ENCODE peak calls at places on chromosomes 5 and 9, in four cellular contexts. One of them, this sample, is unnamed.

GRCh38 chr5:140221697-140222223 is 46.8 kb downstream of the CYSTM1 start:
- DNase-seq in hepatocyte: no peak
- DNase-seq in OCI-LY7: no peak
- DNase-seq in upper lobe of right lung: no peak
- DNase-seq in this sample: no peak

GRCh38 chr9:92717201-92718085 is 47.2 kb downstream of the BICD2 start:
- DNase-seq in hepatocyte: no peak
- DNase-seq in OCI-LY7: peak; percentile 55
- DNase-seq in upper lobe of right lung: no peak
- DNase-seq in this sample: peak; percentile 60

GRCh38 chr9:134443169-134444039 is 117.1 kb downstream of the RXRA start:
- DNase-seq in hepatocyte: peak; percentile 92
- DNase-seq in OCI-LY7: peak; percentile 77
- DNase-seq in upper lobe of right lung: peak; percentile 93
- DNase-seq in this sample: peak; percentile 94

GRCh38 chr5:143271431-143271830 is 132.1 kb downstream of the NR3C1 start:
- DNase-seq in hepatocyte: no peak
- DNase-seq in OCI-LY7: no peak
- DNase-seq in upper lobe of right lung: no peak
- DNase-seq in this sample: no peak

GRCh38 chr5:83035373-83036170 is 41.6 kb downstream of the TMEM167A start:
- DNase-seq in hepatocyte: no peak
- DNase-seq in OCI-LY7: no peak
- DNase-seq in upper lobe of right lung: no peak
- DNase-seq in this sample: no peak

GRCh38 chr5:35024911-35025510 is 22.7 kb downstream of the AGXT2 start:
- DNase-seq in hepatocyte: no peak
- DNase-seq in OCI-LY7: no peak
- DNase-seq in upper lobe of right lung: no peak
- DNase-seq in this sample: no peak

GRCh38 chr5:98839469-98840383 is 66.3 kb downstream of the RGMB start:
- DNase-seq in hepatocyte: no peak
- DNase-seq in OCI-LY7: peak; percentile 9
- DNase-seq in upper lobe of right lung: no peak
- DNase-seq in this sample: peak; percentile 46

GRCh38 chr5:67156976-67157583 is 39.5 kb downstream of the CD180 start:
- DNase-seq in hepatocyte: peak; percentile 51
- DNase-seq in OCI-LY7: peak; percentile 68
- DNase-seq in upper lobe of right lung: no peak
- DNase-seq in this sample: peak; percentile 61

GRCh38 chr5:68288756-68289134 is 73.2 kb downstream of the PIK3R1 start:
- DNase-seq in hepatocyte: peak; percentile 23
- DNase-seq in OCI-LY7: no peak
- DNase-seq in upper lobe of right lung: no peak
- DNase-seq in this sample: peak; percentile 21

GRCh38 chr9:121369595-121370265 is at the start of gene STOM:
- DNase-seq in hepatocyte: peak; percentile 83
- DNase-seq in OCI-LY7: no peak
- DNase-seq in upper lobe of right lung: peak; percentile 93
- DNase-seq in this sample: no peak

GRCh38 chr5:135010502-135011354 is 23.3 kb downstream of the PITX1 start:
- DNase-seq in hepatocyte: no peak
- DNase-seq in OCI-LY7: no peak
- DNase-seq in upper lobe of right lung: peak; percentile 10
- DNase-seq in this sample: no peak

GRCh38 chr9:133750927-133751649 is 12.9 kb upstream of the SARDH start:
- DNase-seq in hepatocyte: no peak
- DNase-seq in OCI-LY7: no peak
- DNase-seq in upper lobe of right lung: peak; percentile 64
- DNase-seq in this sample: no peak

GRCh38 chr9:107850653-107851052 is 361.1 kb upstream of the KLF4 start:
- DNase-seq in hepatocyte: no peak
- DNase-seq in OCI-LY7: no peak
- DNase-seq in upper lobe of right lung: no peak
- DNase-seq in this sample: no peak

GRCh38 chr5:73792687-73793320 is 166.8 kb downstream of the ARHGEF28 start:
- DNase-seq in hepatocyte: peak; percentile 82
- DNase-seq in OCI-LY7: peak; percentile 60
- DNase-seq in upper lobe of right lung: peak; percentile 73
- DNase-seq in this sample: peak; percentile 61

GRCh38 chr5:16666861-16667481 is 50.2 kb upstream of the RETREG1 start:
- DNase-seq in hepatocyte: no peak
- DNase-seq in OCI-LY7: no peak
- DNase-seq in upper lobe of right lung: peak; percentile 66
- DNase-seq in this sample: no peak

GRCh38 chr9:123426406-123426805 is 70.4 kb downstream of the CRB2 start:
- DNase-seq in hepatocyte: no peak
- DNase-seq in OCI-LY7: peak; percentile 43
- DNase-seq in upper lobe of right lung: no peak
- DNase-seq in this sample: peak; percentile 51

GRCh38 chr9:98869866-98870265 is 62.4 kb downstream of the GALNT12 start:
- DNase-seq in hepatocyte: no peak
- DNase-seq in OCI-LY7: no peak
- DNase-seq in upper lobe of right lung: no peak
- DNase-seq in this sample: no peak

GRCh38 chr9:123225995-123226394 is 42.4 kb downstream of the STRBP start:
- DNase-seq in hepatocyte: no peak
- DNase-seq in OCI-LY7: no peak
- DNase-seq in upper lobe of right lung: no peak
- DNase-seq in this sample: no peak

GRCh38 chr9:94142353-94142752 is 58.1 kb downstream of the PTPDC1 start:
- DNase-seq in hepatocyte: no peak
- DNase-seq in OCI-LY7: no peak
- DNase-seq in upper lobe of right lung: no peak
- DNase-seq in this sample: no peak

GRCh38 chr5:50666261-50667078 is at the start of gene PARP8:
- DNase-seq in hepatocyte: peak; percentile 63
- DNase-seq in OCI-LY7: peak; percentile 63
- DNase-seq in upper lobe of right lung: peak; percentile 79
- DNase-seq in this sample: peak; percentile 74

GRCh38 chr5:139593716-139594319 is 32.7 kb downstream of the UBE2D2 start:
- DNase-seq in hepatocyte: no peak
- DNase-seq in OCI-LY7: no peak
- DNase-seq in upper lobe of right lung: no peak
- DNase-seq in this sample: no peak

GRCh38 chr5:96627792-96628191 is 34.4 kb upstream of the CAST start:
- DNase-seq in hepatocyte: no peak
- DNase-seq in OCI-LY7: no peak
- DNase-seq in upper lobe of right lung: no peak
- DNase-seq in this sample: no peak

GRCh38 chr5:123752576-123752975 is 240.6 kb downstream of the CSNK1G3 start:
- DNase-seq in hepatocyte: peak; percentile 36
- DNase-seq in OCI-LY7: no peak
- DNase-seq in upper lobe of right lung: no peak
- DNase-seq in this sample: no peak

GRCh38 chr5:141617128-141617527 is 1.7 kb downstream of the DIAPH1 start:
- DNase-seq in hepatocyte: no peak
- DNase-seq in OCI-LY7: no peak
- DNase-seq in upper lobe of right lung: no peak
- DNase-seq in this sample: no peak

GRCh38 chr5:173716058-173716682 is 99.7 kb upstream of the BOD1 start:
- DNase-seq in hepatocyte: no peak
- DNase-seq in OCI-LY7: no peak
- DNase-seq in upper lobe of right lung: no peak
- DNase-seq in this sample: no peak

GRCh38 chr5:160071521-160072299 is 47.5 kb downstream of the PWWP2A start:
- DNase-seq in hepatocyte: peak; percentile 34
- DNase-seq in OCI-LY7: peak; percentile 4
- DNase-seq in upper lobe of right lung: no peak
- DNase-seq in this sample: no peak

GRCh38 chr5:60487885-60488425 is 212.0 kb downstream of the DEPDC1B start:
- DNase-seq in hepatocyte: peak; percentile 46
- DNase-seq in OCI-LY7: no peak
- DNase-seq in upper lobe of right lung: no peak
- DNase-seq in this sample: no peak

GRCh38 chr5:82346376-82347212 is 68.4 kb upstream of the RPS23 start:
- DNase-seq in hepatocyte: no peak
- DNase-seq in OCI-LY7: no peak
- DNase-seq in upper lobe of right lung: no peak
- DNase-seq in this sample: no peak

GRCh38 chr9:19232117-19232829 is 1.8 kb downstream of the DENND4C start:
- DNase-seq in hepatocyte: no peak
- DNase-seq in OCI-LY7: peak; percentile 16
- DNase-seq in upper lobe of right lung: no peak
- DNase-seq in this sample: no peak

GRCh38 chr5:178546675-178547033 is 43.5 kb downstream of the COL23A1 start:
- DNase-seq in hepatocyte: no peak
- DNase-seq in OCI-LY7: no peak
- DNase-seq in upper lobe of right lung: no peak
- DNase-seq in this sample: no peak

GRCh38 chr5:135543151-135543818 is 7.5 kb upstream of the NEUROG1 start:
- DNase-seq in hepatocyte: no peak
- DNase-seq in OCI-LY7: no peak
- DNase-seq in upper lobe of right lung: no peak
- DNase-seq in this sample: peak; percentile 50

GRCh38 chr9:116191757-116192415 is 38.3 kb downstream of the PAPPA start:
- DNase-seq in hepatocyte: no peak
- DNase-seq in OCI-LY7: no peak
- DNase-seq in upper lobe of right lung: no peak
- DNase-seq in this sample: no peak

GRCh38 chr5:127080001-127080478 is 6.7 kb upstream of the C5orf63 start:
- DNase-seq in hepatocyte: peak; percentile 53
- DNase-seq in OCI-LY7: no peak
- DNase-seq in upper lobe of right lung: no peak
- DNase-seq in this sample: no peak

GRCh38 chr9:127754761-127755557 is 19.9 kb upstream of the TOR2A start:
- DNase-seq in hepatocyte: no peak
- DNase-seq in OCI-LY7: no peak
- DNase-seq in upper lobe of right lung: no peak
- DNase-seq in this sample: no peak

GRCh38 chr5:163760498-163760897 is 255.1 kb downstream of the MAT2B start:
- DNase-seq in hepatocyte: no peak
- DNase-seq in OCI-LY7: no peak
- DNase-seq in upper lobe of right lung: no peak
- DNase-seq in this sample: no peak

GRCh38 chr5:136656811-136657210 is 291.5 kb upstream of the TRPC7 start:
- DNase-seq in hepatocyte: no peak
- DNase-seq in OCI-LY7: no peak
- DNase-seq in upper lobe of right lung: no peak
- DNase-seq in this sample: no peak

GRCh38 chr9:17906204-17906840 is 327.5 kb downstream of the SH3GL2 start:
- DNase-seq in hepatocyte: peak; percentile 53
- DNase-seq in OCI-LY7: no peak
- DNase-seq in upper lobe of right lung: peak; percentile 64
- DNase-seq in this sample: peak; percentile 10

GRCh38 chr5:75510836-75511434 is 494 bp downstream of the CERT1 start:
- DNase-seq in hepatocyte: peak; percentile 86
- DNase-seq in OCI-LY7: peak; percentile 42
- DNase-seq in upper lobe of right lung: peak; percentile 83
- DNase-seq in this sample: peak; percentile 23

GRCh38 chr9:136886610-136887597 is 588 bp downstream of the TRAF2 start:
- DNase-seq in hepatocyte: peak; percentile 59
- DNase-seq in OCI-LY7: peak; percentile 59
- DNase-seq in upper lobe of right lung: peak; percentile 71
- DNase-seq in this sample: peak; percentile 72

DNA sequence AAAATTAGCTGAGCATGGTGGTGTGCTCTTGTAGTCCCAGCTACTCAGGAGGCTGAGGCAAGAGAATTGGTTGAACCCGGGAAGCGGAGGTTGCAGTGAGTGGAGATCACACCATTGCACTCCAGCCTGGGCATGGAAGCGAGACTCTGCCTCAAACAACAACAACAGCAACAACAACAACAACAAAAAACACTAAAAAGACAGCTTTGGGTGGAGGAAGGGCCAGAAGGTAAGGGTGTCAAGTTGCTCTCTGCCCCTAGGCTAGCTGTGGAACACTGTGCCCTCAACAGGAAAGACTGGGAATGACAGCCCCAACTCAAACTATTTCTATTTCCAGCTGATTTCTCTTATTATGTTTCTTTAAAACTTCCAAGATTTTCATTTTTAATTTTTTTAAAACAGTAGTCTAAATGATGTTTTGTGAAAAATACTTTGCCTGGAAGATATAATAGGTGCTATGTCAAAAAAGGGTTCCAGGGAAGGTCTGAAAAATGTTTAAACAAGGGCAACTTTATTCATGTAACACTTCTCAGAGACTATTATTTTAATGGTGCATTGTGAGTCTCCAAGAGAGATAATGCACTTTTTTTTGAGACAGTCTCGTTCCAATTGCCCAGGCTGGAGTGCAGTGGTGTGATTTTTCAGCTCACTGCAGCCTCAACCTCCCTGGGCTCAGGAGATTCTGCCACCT is 29.9 kb downstream of the CLINT1 start:
- DNase-seq in hepatocyte: no peak
- DNase-seq in OCI-LY7: no peak
- DNase-seq in upper lobe of right lung: no peak
- DNase-seq in this sample: peak; percentile 16
- TF ChIP-seq CTCF in hepatocyte: peak; percentile 10
- TF ChIP-seq CTCF in OCI-LY7: peak; percentile 50
- TF ChIP-seq CTCF in upper lobe of right lung: peak; percentile 35
- TF ChIP-seq CTCF in this sample: peak; percentile 9

GRCh38 chr9:101235105-101235866 is 149.5 kb downstream of the BAAT start:
- DNase-seq in hepatocyte: peak; percentile 45
- DNase-seq in OCI-LY7: peak; percentile 4
- DNase-seq in upper lobe of right lung: no peak
- DNase-seq in this sample: peak; percentile 18
- TF ChIP-seq CTCF in hepatocyte: peak; percentile 68
- TF ChIP-seq CTCF in OCI-LY7: peak; percentile 68
- TF ChIP-seq CTCF in upper lobe of right lung: peak; percentile 45
- TF ChIP-seq CTCF in this sample: peak; percentile 24

GRCh38 chr9:37978983-37979382 is 75.1 kb upstream of the SLC25A51 start:
- DNase-seq in hepatocyte: no peak
- DNase-seq in OCI-LY7: no peak
- DNase-seq in upper lobe of right lung: no peak
- DNase-seq in this sample: no peak
- TF ChIP-seq CTCF in hepatocyte: no peak
- TF ChIP-seq CTCF in OCI-LY7: no peak
- TF ChIP-seq CTCF in upper lobe of right lung: no peak
- TF ChIP-seq CTCF in this sample: no peak

GRCh38 chr5:38802125-38802524 is 43.7 kb upstream of the OSMR start:
- DNase-seq in hepatocyte: no peak
- DNase-seq in OCI-LY7: no peak
- DNase-seq in upper lobe of right lung: no peak
- DNase-seq in this sample: no peak

GRCh38 chr5:38800515-38800914 is 45.3 kb upstream of the OSMR start:
- DNase-seq in hepatocyte: no peak
- DNase-seq in OCI-LY7: no peak
- DNase-seq in upper lobe of right lung: no peak
- DNase-seq in this sample: no peak

GRCh38 chr5:38800044-38800443 is 45.8 kb upstream of the OSMR start:
- DNase-seq in hepatocyte: no peak
- DNase-seq in OCI-LY7: no peak
- DNase-seq in upper lobe of right lung: no peak
- DNase-seq in this sample: no peak

GRCh38 chr5:38807570-38808461 is 38.0 kb upstream of the OSMR start:
- DNase-seq in hepatocyte: no peak
- DNase-seq in OCI-LY7: no peak
- DNase-seq in upper lobe of right lung: no peak
- DNase-seq in this sample: no peak

DNA sequence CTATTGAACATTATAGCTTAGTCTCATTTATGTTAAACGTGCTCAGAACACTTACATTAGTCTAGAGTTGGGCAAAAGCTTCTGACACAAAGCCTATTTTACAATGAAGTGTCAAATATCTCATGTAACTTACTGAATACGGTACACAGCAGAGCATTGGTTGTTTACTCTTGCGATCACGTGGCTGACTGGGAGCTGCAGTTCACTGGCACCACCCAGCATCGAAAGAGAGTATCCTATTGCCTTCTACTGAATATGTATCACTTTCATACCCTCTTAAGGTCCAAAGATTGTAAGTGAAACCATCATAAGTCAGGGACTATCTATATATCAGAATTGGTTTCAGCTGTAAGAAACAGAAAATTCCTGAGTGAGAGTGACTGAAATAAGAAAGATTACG is 42.6 kb upstream of the OSMR start:
- DNase-seq in hepatocyte: no peak
- DNase-seq in OCI-LY7: no peak
- DNase-seq in upper lobe of right lung: no peak
- DNase-seq in this sample: no peak
- TF ChIP-seq CTCF in hepatocyte: no peak
- TF ChIP-seq CTCF in OCI-LY7: no peak
- TF ChIP-seq CTCF in upper lobe of right lung: no peak
- TF ChIP-seq CTCF in this sample: no peak